ENCODE peak calls at places on chromosomes 7 and 10, in six cellular contexts. Z, G, J, T, O and Q are unnamed samples.

GRCh38 chr7:149454750-149455149 is 6.1 kb downstream of the ZNF777 start:
- DNase-seq in G (no peak), O (no peak), Z (no peak), T (no peak), J (no peak), Q (no peak)

GRCh38 chr7:151089893-151090730 is 3.8 kb downstream of the AGAP3 start:
- DNase-seq in T (peak), G (no peak), Z (no peak), J (no peak), O (no peak), Q (no peak)

GRCh38 chr7:118259115-118259514 is 34.6 kb downstream of the ANKRD7 start:
- DNase-seq in J (no peak), G (no peak), T (peak), Z (peak), O (no peak), Q (no peak)

GRCh38 chr7:117205856-117206255 is 117.0 kb downstream of the WNT2 start:
- DNase-seq in G (no peak), O (no peak), J (no peak), Z (no peak), T (no peak), Q (no peak)

GRCh38 chr7:138979226-138979979 is 1.8 kb downstream of the KIAA1549 start:
- DNase-seq in O (no peak), J (no peak), Z (peak), G (no peak), T (no peak), Q (no peak)

GRCh38 chr7:94188350-94188749 is 184.2 kb upstream of the BET1 start:
- DNase-seq in T (no peak), O (no peak), G (no peak), J (no peak), Z (peak), Q (no peak)

GRCh38 chr10:113047151-113047550 is 97.1 kb downstream of the TCF7L2 start:
- DNase-seq in T (no peak), Z (peak), J (no peak), O (no peak), G (no peak), Q (no peak)

GRCh38 chr10:114603943-114604342 is 54.1 kb downstream of the ABLIM1 start:
- DNase-seq in G (no peak), T (peak), J (no peak), Z (peak), O (peak), Q (no peak)

GRCh38 chr10:124535731-124536495 is 74.3 kb downstream of the LHPP start:
- DNase-seq in Z (no peak), O (no peak), T (no peak), J (no peak), G (no peak), Q (no peak)

GRCh38 chr10:89916481-89916880 is 215.1 kb downstream of the KIF20B start:
- DNase-seq in O (no peak), G (no peak), J (no peak), Z (no peak), T (no peak), Q (no peak)

GRCh38 chr7:77765906-77766800 is 32.1 kb downstream of the TMEM60 start:
- DNase-seq in G (no peak), J (no peak), Z (peak), O (no peak), T (no peak), Q (no peak)

GRCh38 chr10:7117177-7117799 is 293.5 kb downstream of the SFMBT2 start:
- DNase-seq in Z (no peak), J (no peak), T (no peak), O (no peak), G (no peak), Q (no peak)

GRCh38 chr10:5575144-5575481 is 50.4 kb downstream of the CALML3 start:
- DNase-seq in O (no peak), G (no peak), Z (no peak), J (no peak), T (no peak), Q (no peak)

GRCh38 chr7:84492565-84493034 is 298.0 kb upstream of the SEMA3A start:
- DNase-seq in Z (no peak), G (no peak), O (no peak), T (no peak), J (peak), Q (no peak)

GRCh38 chr7:87179180-87179579 is 26.9 kb downstream of the DMTF1 start:
- DNase-seq in O (no peak), T (no peak), J (no peak), G (no peak), Z (no peak), Q (no peak)

GRCh38 chr7:155509725-155510551 is 36.4 kb downstream of the CNPY1 start:
- DNase-seq in Z (no peak), G (no peak), T (no peak), J (no peak), O (no peak), Q (no peak)

GRCh38 chr7:140541513-140542192 is 62.3 kb upstream of the MKRN1 start:
- DNase-seq in Z (peak), G (no peak), T (peak), O (peak), J (peak), Q (no peak)

GRCh38 chr7:25028370-25028971 is 48.5 kb upstream of the OSBPL3 start:
- DNase-seq in Z (peak), G (peak), T (peak), J (peak), O (no peak), Q (no peak)

GRCh38 chr10:15370212-15370740 is 813 bp downstream of the FAM171A1 start:
- DNase-seq in O (no peak), Z (peak), J (no peak), T (peak), G (no peak), Q (no peak)

GRCh38 chr7:121372376-121373024 is 23.6 kb downstream of the FAM3C start:
- DNase-seq in T (peak), Z (peak), O (no peak), J (no peak), G (no peak), Q (no peak)

GRCh38 chr10:23368816-23369640 is 24.4 kb upstream of the C10orf67 start:
- DNase-seq in T (no peak), J (no peak), G (no peak), O (no peak), Z (no peak), Q (no peak)

GRCh38 chr7:25852249-25852994 is 299.6 kb upstream of the NFE2L3 start:
- DNase-seq in J (no peak), T (no peak), Z (no peak), O (no peak), G (no peak), Q (no peak)

GRCh38 chr10:29712108-29712507 is 77.3 kb upstream of the SVIL start:
- DNase-seq in Z (no peak), J (no peak), G (no peak), O (no peak), T (no peak), Q (no peak)

GRCh38 chr7:127039541-127039940 is 213.2 kb downstream of the GRM8 start:
- DNase-seq in T (no peak), Z (no peak), G (no peak), J (no peak), O (no peak), Q (no peak)

GRCh38 chr7:131170440-131171105 is 157.1 kb upstream of the MKLN1 start:
- DNase-seq in T (no peak), G (no peak), Z (peak), O (no peak), J (no peak), Q (no peak)